ENCODE peak calls at places on chromosomes 11 and 22, in five cellular contexts. J is RWPE1, F is cardiac muscle cell, R is endothelial cell, G is iris pigment epithelial cell. K is an unnamed sample.

GRCh38 chr11:70049045-70049444 is 29.1 kb upstream of the ANO1 start:
- DNase-seq in J (no peak), F (no peak), R (no peak), G (no peak), K (no peak)

GRCh38 chr11:70416881-70417280 is 18.6 kb downstream of the CTTN start:
- DNase-seq in J (no peak), F (no peak), R (no peak), G (no peak), K (no peak)

GRCh38 chr22:37684803-37685615 is 1.1 kb upstream of the NOL12 start:
- DNase-seq in J (no peak), F (no peak), R (no peak), G (no peak), K (no peak)

GRCh38 chr22:50059185-50059880 is 1.2 kb upstream of the TTLL8 start:
- DNase-seq in J (peak; percentile 15), F (peak; percentile 72), R (peak; percentile 52), G (peak; percentile 37), K (no peak)

GRCh38 chr22:43004362-43005035 is 10.4 kb downstream of the PACSIN2 start:
- DNase-seq in J (no peak), F (no peak), R (no peak), G (no peak), K (no peak)

GRCh38 chr11:71203681-71204080 is 48.7 kb downstream of the SHANK2 start:
- DNase-seq in J (no peak), F (no peak), R (no peak), G (no peak), K (no peak)

GRCh38 chr22:29956680-29957079 is 73.7 kb downstream of the MTMR3 start:
- DNase-seq in J (no peak), F (no peak), R (no peak), G (no peak), K (no peak)

GRCh38 chr11:41784513-41785335 is 325.3 kb upstream of the LRRC4C start:
- DNase-seq in J (peak; percentile 88), F (no peak), R (no peak), G (no peak), K (peak; percentile 87)

GRCh38 chr11:78940500-78941225 is 366.0 kb upstream of the NARS2 start:
- DNase-seq in J (no peak), F (peak; percentile 86), R (no peak), G (no peak), K (no peak)

GRCh38 chr22:39466228-39467006 is 9.6 kb downstream of the MGAT3 start:
- DNase-seq in J (no peak), F (no peak), R (no peak), G (no peak), K (no peak)

GRCh38 chr11:114167355-114168085 is 108.0 kb downstream of the ZBTB16 start:
- DNase-seq in J (no peak), F (no peak), R (no peak), G (no peak), K (no peak)

GRCh38 chr11:112454841-112455240 is 194.2 kb upstream of the PLET1 start:
- DNase-seq in J (no peak), F (no peak), R (no peak), G (no peak), K (no peak)

GRCh38 chr11:71189768-71190315 is 62.5 kb downstream of the SHANK2 start:
- DNase-seq in J (no peak), F (no peak), R (no peak), G (no peak), K (no peak)

GRCh38 chr11:110955797-110956196 is 243.6 kb upstream of the ARHGAP20 start:
- DNase-seq in J (no peak), F (no peak), R (no peak), G (peak; percentile 55), K (no peak)

GRCh38 chr22:49827307-49827852 is 293 bp downstream of the BRD1 start:
- DNase-seq in J (no peak), F (peak; percentile 54), R (no peak), G (peak; percentile 20), K (no peak)

GRCh38 chr11:57249384-57250319 is 12.6 kb upstream of the APLNR start:
- DNase-seq in J (peak; percentile 48), F (peak; percentile 79), R (peak; percentile 81), G (peak; percentile 65), K (peak; percentile 22)

GRCh38 chr11:134038897-134039470 is 29.9 kb upstream of the JAM3 start:
- DNase-seq in J (no peak), F (peak; percentile 66), R (no peak), G (peak; percentile 22), K (no peak)

GRCh38 chr11:70203749-70204465 is 811 bp downstream of the FADD start:
- DNase-seq in J (peak; percentile 84), F (peak; percentile 42), R (peak; percentile 36), G (peak; percentile 92), K (peak; percentile 54)

GRCh38 chr11:1336836-1337646 is 27.6 kb upstream of the TOLLIP start:
- DNase-seq in J (peak; percentile 11), F (peak; percentile 42), R (peak; percentile 26), G (peak; percentile 12), K (no peak)

GRCh38 chr11:64799256-64799924 is 3.6 kb downstream of the MAP4K2 start:
- DNase-seq in J (no peak), F (no peak), R (no peak), G (no peak), K (no peak)

GRCh38 chr11:129593098-129593497 is 217.4 kb downstream of the BARX2 start:
- DNase-seq in J (no peak), F (no peak), R (no peak), G (no peak), K (peak; percentile 39)

GRCh38 chr11:19242184-19242932 is 1.6 kb upstream of the E2F8 start:
- DNase-seq in J (no peak), F (no peak), R (peak; percentile 16), G (peak; percentile 18), K (no peak)